ENCODE peak calls at places on chromosomes 13 and 19, in seven cellular contexts. G is GM20000, B is dorsolateral prefrontal cortex, X is iPS-NIHi11, V is thoracic aorta, L is aorta, J is glutamatergic neuron. C is an unnamed sample.

GRCh38 chr19:48631254-48631653 is 5.9 kb downstream of the DBP start:
- DNase-seq in G (no peak), B (no peak), X (no peak), V (no peak), L (no peak), J (no peak), C (no peak)

GRCh38 chr13:109330941-109331340 is 455.4 kb downstream of the IRS2 start:
- DNase-seq in G (no peak), B (no peak), X (no peak), V (no peak), L (no peak), J (no peak), C (no peak)

GRCh38 chr13:99536023-99536422 is 34.8 kb downstream of the TM9SF2 start:
- DNase-seq in G (no peak), B (no peak), X (no peak), V (no peak), L (no peak), J (no peak), C (no peak)

GRCh38 chr13:95982144-95982543 is 71.1 kb downstream of the UGGT2 start:
- DNase-seq in G (no peak), B (no peak), X (no peak), V (no peak), L (no peak), J (no peak), C (no peak)

GRCh38 chr19:17289489-17289888 is 7.8 kb downstream of the ANKLE1 start:
- DNase-seq in G (peak; percentile 88), B (peak; percentile 50), X (peak; percentile 91), V (no peak), L (peak; percentile 84), J (peak; percentile 83), C (no peak)

GRCh38 chr13:49637989-49638388 is 9.7 kb downstream of the ARL11 start:
- DNase-seq in G (no peak), B (no peak), X (no peak), V (no peak), L (no peak), J (no peak), C (no peak)

GRCh38 chr19:1961545-1961878 is 20.5 kb downstream of the CSNK1G2 start:
- DNase-seq in G (no peak), B (no peak), X (no peak), V (no peak), L (no peak), J (no peak), C (no peak)

GRCh38 chr19:9205506-9206113 is 13.8 kb downstream of the OR7D4 start:
- DNase-seq in G (peak; percentile 49), B (peak; percentile 64), X (peak; percentile 63), V (peak; percentile 3), L (peak; percentile 76), J (peak; percentile 75), C (no peak)

GRCh38 chr19:55526216-55527196 is 10.4 kb downstream of the SBK2 start:
- DNase-seq in G (peak; percentile 10), B (peak; percentile 62), X (peak; percentile 61), V (no peak), L (peak; percentile 71), J (no peak), C (no peak)

GRCh38 chr19:38247734-38248268 is 8.4 kb downstream of the PPP1R14A start:
- DNase-seq in G (peak; percentile 5), B (no peak), X (no peak), V (no peak), L (no peak), J (no peak), C (no peak)

GRCh38 chr13:23995283-23996073 is 98.2 kb upstream of the C1QTNF9B start:
- DNase-seq in G (no peak), B (no peak), X (no peak), V (no peak), L (no peak), J (no peak), C (no peak)

GRCh38 chr13:57409121-57409520 is 222.4 kb upstream of the PCDH17 start:
- DNase-seq in G (no peak), B (no peak), X (peak; percentile 5), V (no peak), L (no peak), J (peak; percentile 21), C (peak; percentile 2)

GRCh38 chr13:91758724-91759123 is 360.3 kb downstream of the GPC5 start:
- DNase-seq in G (no peak), B (no peak), X (no peak), V (no peak), L (no peak), J (no peak), C (no peak)

GRCh38 chr19:44278181-44278690 is 18.6 kb downstream of the ZNF233 start:
- DNase-seq in G (no peak), B (no peak), X (no peak), V (no peak), L (no peak), J (no peak), C (no peak)

GRCh38 chr19:2952953-2953481 is 8.2 kb upstream of the ZNF77 start:
- DNase-seq in G (no peak), B (no peak), X (no peak), V (no peak), L (no peak), J (no peak), C (no peak)

GRCh38 chr19:35585844-35586243 is at the start of gene PMIS2:
- DNase-seq in G (no peak), B (no peak), X (peak; percentile 83), V (no peak), L (no peak), J (no peak), C (no peak)

GRCh38 chr19:48635263-48635965 is 1.8 kb downstream of the DBP start:
- DNase-seq in G (peak; percentile 93), B (peak; percentile 60), X (peak; percentile 66), V (no peak), L (peak; percentile 78), J (peak; percentile 71), C (peak; percentile 53)

GRCh38 chr19:38670921-38671398 is 23.5 kb downstream of the ACTN4 start:
- DNase-seq in G (no peak), B (no peak), X (no peak), V (no peak), L (peak; percentile 34), J (no peak), C (no peak)

GRCh38 chr13:64154514-64154913 is 2738.9 kb upstream of the PCDH20 start:
- DNase-seq in G (no peak), B (no peak), X (no peak), V (no peak), L (no peak), J (no peak), C (no peak)

GRCh38 chr13:48402325-48402962 is 10.5 kb downstream of the LPAR6 start:
- DNase-seq in G (no peak), B (no peak), X (no peak), V (no peak), L (no peak), J (no peak), C (no peak)

GRCh38 chr13:65275838-65276630 is 1954.1 kb downstream of the PCDH9 start:
- DNase-seq in G (no peak), B (no peak), X (no peak), V (no peak), L (no peak), J (no peak), C (no peak)

GRCh38 chr13:45834411-45834994 is 17.1 kb downstream of the SIAH3 start:
- DNase-seq in G (no peak), B (no peak), X (no peak), V (no peak), L (no peak), J (no peak), C (no peak)

GRCh38 chr13:34128661-34129060 is 310.7 kb downstream of the RFC3 start:
- DNase-seq in G (no peak), B (no peak), X (no peak), V (no peak), L (no peak), J (no peak), C (no peak)

GRCh38 chr19:13835791-13836723 is 40.8 kb downstream of the ZSWIM4 start:
- DNase-seq in G (no peak), B (no peak), X (no peak), V (no peak), L (peak; percentile 86), J (no peak), C (no peak)

GRCh38 chr13:37491661-37492060 is 106.9 kb downstream of the POSTN start:
- DNase-seq in G (no peak), B (no peak), X (no peak), V (no peak), L (no peak), J (no peak), C (no peak)

GRCh38 chr19:39498262-39499081 is at the start of gene DLL3:
- DNase-seq in G (no peak), B (no peak), X (no peak), V (no peak), L (no peak), J (peak; percentile 83), C (no peak)

GRCh38 chr19:35416331-35416730 is 31.7 kb upstream of the FFAR2 start:
- DNase-seq in G (no peak), B (no peak), X (no peak), V (no peak), L (no peak), J (no peak), C (no peak)

GRCh38 chr13:32200741-32201140 is 114.4 kb downstream of the ZAR1L start:
- DNase-seq in G (no peak), B (no peak), X (no peak), V (no peak), L (no peak), J (no peak), C (no peak)

GRCh38 chr19:33595783-33596182 is 26.0 kb upstream of the CHST8 start:
- DNase-seq in G (no peak), B (no peak), X (no peak), V (no peak), L (no peak), J (no peak), C (no peak)

C was measured in C1 segment of cervical spinal cord.